ENCODE peak calls at places on chromosome 1, in four cellular contexts. One of them, this sample, is unnamed.

GRCh38 chr1:118223426-118223825 is 38.4 kb upstream of the SPAG17 start:
- DNase-seq in prostate gland: no peak
- DNase-seq in fibroblast of pulmonary artery: peak; percentile 16
- DNase-seq in left lung: no peak
- DNase-seq in this sample: no peak

GRCh38 chr1:103560427-103560826 is 11.0 kb upstream of the AMY2B start:
- DNase-seq in fibroblast of pulmonary artery: no peak
- DNase-seq in prostate gland: no peak
- DNase-seq in left lung: no peak
- DNase-seq in this sample: no peak

GRCh38 chr1:85611856-85612255 is 31.3 kb downstream of the CCN1 start:
- DNase-seq in prostate gland: peak; percentile 9
- DNase-seq in fibroblast of pulmonary artery: peak; percentile 99
- DNase-seq in left lung: peak; percentile 81
- DNase-seq in this sample: no peak

GRCh38 chr1:209883341-209883971 is 54.6 kb upstream of the SYT14 start:
- DNase-seq in left lung: no peak
- DNase-seq in fibroblast of pulmonary artery: peak; percentile 78
- DNase-seq in prostate gland: no peak
- DNase-seq in this sample: no peak

GRCh38 chr1:114610546-114611245 is 29.3 kb upstream of the BCAS2 start:
- DNase-seq in prostate gland: peak; percentile 63
- DNase-seq in left lung: no peak
- DNase-seq in fibroblast of pulmonary artery: peak; percentile 46
- DNase-seq in this sample: no peak

GRCh38 chr1:205703072-205703471 is 22.8 kb upstream of the SLC45A3 start:
- DNase-seq in prostate gland: peak; percentile 44
- DNase-seq in left lung: no peak
- DNase-seq in fibroblast of pulmonary artery: no peak
- DNase-seq in this sample: no peak

GRCh38 chr1:155938220-155938627 is 3.2 kb upstream of the RXFP4 start:
- DNase-seq in prostate gland: peak; percentile 37
- DNase-seq in fibroblast of pulmonary artery: peak; percentile 83
- DNase-seq in left lung: no peak
- DNase-seq in this sample: no peak

GRCh38 chr1:105437847-105438246 is 1618.6 kb upstream of the PRMT6 start:
- DNase-seq in prostate gland: no peak
- DNase-seq in left lung: no peak
- DNase-seq in fibroblast of pulmonary artery: no peak
- DNase-seq in this sample: no peak

GRCh38 chr1:198132060-198132781 is 24.6 kb upstream of the NEK7 start:
- DNase-seq in fibroblast of pulmonary artery: no peak
- DNase-seq in prostate gland: no peak
- DNase-seq in left lung: no peak
- DNase-seq in this sample: no peak

GRCh38 chr1:36567601-36568341 is 85.1 kb upstream of the CSF3R start:
- DNase-seq in prostate gland: no peak
- DNase-seq in left lung: no peak
- DNase-seq in fibroblast of pulmonary artery: no peak
- DNase-seq in this sample: peak; percentile 35

GRCh38 chr1:202158810-202159533 is 1.4 kb downstream of the PTPN7 start:
- DNase-seq in left lung: no peak
- DNase-seq in prostate gland: no peak
- DNase-seq in fibroblast of pulmonary artery: no peak
- DNase-seq in this sample: no peak

GRCh38 chr1:232307299-232307698 is 322.6 kb downstream of the SIPA1L2 start:
- DNase-seq in prostate gland: no peak
- DNase-seq in left lung: no peak
- DNase-seq in fibroblast of pulmonary artery: no peak
- DNase-seq in this sample: no peak

GRCh38 chr1:208944981-208945451 is 638.5 kb upstream of the CAMK1G start:
- DNase-seq in left lung: no peak
- DNase-seq in prostate gland: no peak
- DNase-seq in fibroblast of pulmonary artery: peak; percentile 61
- DNase-seq in this sample: no peak

GRCh38 chr1:198656500-198656932 is 17.7 kb downstream of the PTPRC start:
- DNase-seq in left lung: peak; percentile 61
- DNase-seq in prostate gland: peak; percentile 89
- DNase-seq in fibroblast of pulmonary artery: peak; percentile 24
- DNase-seq in this sample: peak; percentile 75

GRCh38 chr1:185355947-185356346 is 38.9 kb upstream of the IVNS1ABP start:
- DNase-seq in left lung: no peak
- DNase-seq in fibroblast of pulmonary artery: no peak
- DNase-seq in prostate gland: no peak
- DNase-seq in this sample: no peak

GRCh38 chr1:168381850-168382249 is 101.2 kb downstream of the TBX19 start:
- DNase-seq in prostate gland: no peak
- DNase-seq in left lung: no peak
- DNase-seq in fibroblast of pulmonary artery: no peak
- DNase-seq in this sample: no peak
- TF ChIP-seq CTCF in prostate gland: no peak
- TF ChIP-seq CTCF in left lung: no peak
- TF ChIP-seq CTCF in fibroblast of pulmonary artery: no peak
- TF ChIP-seq CTCF in this sample: no peak

GRCh38 chr1:80799457-80799856 is 1001.3 kb upstream of the ADGRL2 start:
- DNase-seq in left lung: no peak
- DNase-seq in fibroblast of pulmonary artery: no peak
- DNase-seq in prostate gland: no peak
- DNase-seq in this sample: no peak
- TF ChIP-seq CTCF in left lung: no peak
- TF ChIP-seq CTCF in fibroblast of pulmonary artery: no peak
- TF ChIP-seq CTCF in prostate gland: no peak
- TF ChIP-seq CTCF in this sample: no peak

GRCh38 chr1:2415801-2416208 is 3.4 kb upstream of the PEX10 start:
- DNase-seq in prostate gland: peak; percentile 22
- DNase-seq in left lung: no peak
- DNase-seq in fibroblast of pulmonary artery: no peak
- DNase-seq in this sample: no peak
- TF ChIP-seq CTCF in prostate gland: no peak
- TF ChIP-seq CTCF in left lung: no peak
- TF ChIP-seq CTCF in fibroblast of pulmonary artery: no peak
- TF ChIP-seq CTCF in this sample: no peak

GRCh38 chr1:16226129-16226494 is 10.9 kb downstream of the CPLANE2 start:
- DNase-seq in fibroblast of pulmonary artery: no peak
- DNase-seq in prostate gland: no peak
- DNase-seq in left lung: no peak
- DNase-seq in this sample: no peak
- TF ChIP-seq CTCF in fibroblast of pulmonary artery: no peak
- TF ChIP-seq CTCF in prostate gland: no peak
- TF ChIP-seq CTCF in left lung: no peak
- TF ChIP-seq CTCF in this sample: no peak

DNA sequence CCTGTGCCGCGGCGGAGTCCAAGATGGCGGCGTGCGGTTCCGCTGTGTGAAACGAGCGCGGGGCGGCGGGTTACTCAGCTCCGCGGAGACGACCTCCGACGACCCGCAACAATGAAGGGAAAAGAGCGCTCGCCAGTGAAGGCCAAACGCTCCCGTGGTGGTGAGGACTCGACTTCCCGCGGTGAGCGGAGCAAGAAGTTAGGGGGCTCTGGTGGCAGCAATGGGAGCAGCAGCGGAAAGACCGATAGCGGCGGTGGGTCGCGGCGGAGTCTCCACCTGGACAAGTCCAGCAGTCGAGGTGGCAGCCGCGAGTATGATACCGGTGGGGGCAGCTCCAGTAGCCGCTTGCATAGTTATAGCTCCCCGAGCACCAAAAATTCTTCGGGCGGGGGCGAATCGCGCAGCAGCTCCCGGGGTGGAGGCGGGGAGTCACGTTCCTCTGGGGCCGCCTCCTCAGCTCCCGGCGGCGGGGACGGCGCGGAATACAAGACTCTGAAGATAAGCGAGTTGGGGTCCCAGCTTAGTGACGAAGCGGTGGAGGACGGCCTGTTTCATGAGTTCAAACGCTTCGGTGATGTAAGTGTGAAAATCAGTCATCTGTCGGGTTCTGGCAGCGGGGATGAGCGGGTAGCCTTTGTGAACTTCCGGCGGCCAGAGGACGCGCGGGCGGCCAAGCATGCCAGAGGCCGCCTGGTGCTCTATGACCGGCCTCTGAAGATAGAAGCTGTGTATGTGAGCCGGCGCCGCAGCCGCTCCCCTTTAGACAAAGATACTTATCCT is 440 bp downstream of the RBM15 start:
- DNase-seq in prostate gland: peak; percentile 46
- DNase-seq in fibroblast of pulmonary artery: peak; percentile 39
- DNase-seq in left lung: peak; percentile 70
- DNase-seq in this sample: no peak
- TF ChIP-seq CTCF in prostate gland: no peak
- TF ChIP-seq CTCF in fibroblast of pulmonary artery: peak; percentile 55
- TF ChIP-seq CTCF in left lung: no peak
- TF ChIP-seq CTCF in this sample: no peak

GRCh38 chr1:35558374-35559316 is 1.0 kb downstream of the NCDN start:
- DNase-seq in fibroblast of pulmonary artery: peak; percentile 25
- DNase-seq in left lung: no peak
- DNase-seq in prostate gland: no peak
- DNase-seq in this sample: no peak
- TF ChIP-seq CTCF in fibroblast of pulmonary artery: peak; percentile 8
- TF ChIP-seq CTCF in left lung: no peak
- TF ChIP-seq CTCF in prostate gland: no peak
- TF ChIP-seq CTCF in this sample: no peak

GRCh38 chr1:222465211-222466041 is 82.5 kb downstream of the HHIPL2 start:
- DNase-seq in prostate gland: peak; percentile 75
- DNase-seq in fibroblast of pulmonary artery: peak; percentile 95
- DNase-seq in left lung: peak; percentile 93
- DNase-seq in this sample: peak; percentile 71
- TF ChIP-seq CTCF in prostate gland: peak; percentile 100
- TF ChIP-seq CTCF in fibroblast of pulmonary artery: peak; percentile 64
- TF ChIP-seq CTCF in left lung: peak; percentile 99
- TF ChIP-seq CTCF in this sample: peak; percentile 100

GRCh38 chr1:54489627-54490240 is 58.3 kb upstream of the ACOT11 start:
- DNase-seq in prostate gland: no peak
- DNase-seq in left lung: no peak
- DNase-seq in fibroblast of pulmonary artery: no peak
- DNase-seq in this sample: no peak
- TF ChIP-seq CTCF in prostate gland: no peak
- TF ChIP-seq CTCF in left lung: peak; percentile 19
- TF ChIP-seq CTCF in fibroblast of pulmonary artery: no peak
- TF ChIP-seq CTCF in this sample: peak; percentile 43

GRCh38 chr1:170666661-170667060 is 2.7 kb downstream of the PRRX1 start:
- DNase-seq in fibroblast of pulmonary artery: no peak
- DNase-seq in prostate gland: no peak
- DNase-seq in left lung: no peak
- DNase-seq in this sample: no peak

GRCh38 chr1:170664283-170664827 is 424 bp downstream of the PRRX1 start:
- DNase-seq in fibroblast of pulmonary artery: no peak
- DNase-seq in left lung: no peak
- DNase-seq in prostate gland: no peak
- DNase-seq in this sample: no peak

GRCh38 chr1:170665625-170666024 is 1.7 kb downstream of the PRRX1 start:
- DNase-seq in fibroblast of pulmonary artery: no peak
- DNase-seq in prostate gland: no peak
- DNase-seq in left lung: no peak
- DNase-seq in this sample: no peak

GRCh38 chr1:170663441-170664282 is at the start of gene PRRX1:
- DNase-seq in prostate gland: no peak
- DNase-seq in left lung: no peak
- DNase-seq in fibroblast of pulmonary artery: peak; percentile 56
- DNase-seq in this sample: no peak

GRCh38 chr1:170664828-170665617 is 1.1 kb downstream of the PRRX1 start:
- DNase-seq in fibroblast of pulmonary artery: peak; percentile 69
- DNase-seq in prostate gland: no peak
- DNase-seq in left lung: no peak
- DNase-seq in this sample: no peak
- TF ChIP-seq CTCF in fibroblast of pulmonary artery: peak; percentile 41
- TF ChIP-seq CTCF in prostate gland: no peak
- TF ChIP-seq CTCF in left lung: no peak
- TF ChIP-seq CTCF in this sample: no peak

GRCh38 chr1:237448042-237448441 is 406.1 kb downstream of the RYR2 start:
- DNase-seq in prostate gland: no peak
- DNase-seq in left lung: no peak
- DNase-seq in fibroblast of pulmonary artery: no peak
- DNase-seq in this sample: no peak
- TF ChIP-seq CTCF in prostate gland: no peak
- TF ChIP-seq CTCF in left lung: no peak
- TF ChIP-seq CTCF in fibroblast of pulmonary artery: no peak
- TF ChIP-seq CTCF in this sample: no peak

This sample was measured in CD14-positive monocyte.